ENCODE peak calls at places on chromosomes 11 and 22, in four cellular contexts. Q is GM12878, Y is ovary, Z is heart left ventricle. E is an unnamed sample.

GRCh38 chr11:110356769-110357671 is 60.6 kb upstream of the RDX start:
- DNase-seq in Q (no peak), Y (no peak), Z (no peak), E (no peak)

GRCh38 chr11:132220464-132220863 is 850.0 kb downstream of the NTM start:
- DNase-seq in Y (no peak), Q (no peak), Z (no peak), E (no peak)

GRCh38 chr11:103792981-103793468 is 243.4 kb upstream of the DDI1 start:
- DNase-seq in Q (no peak), Z (no peak), Y (peak), E (no peak)

GRCh38 chr11:119323532-119324033 is 6.7 kb upstream of the MCAM start:
- DNase-seq in Z (no peak), Y (peak), Q (peak), E (no peak)

GRCh38 chr22:16989915-16990314 is 18.1 kb downstream of the GAB4 start:
- DNase-seq in Z (no peak), Y (no peak), Q (no peak), E (no peak)

GRCh38 chr11:65500262-65501004 is 1.6 kb downstream of the MALAT1 start:
- DNase-seq in Z (no peak), Y (peak), Q (no peak), E (no peak)

GRCh38 chr11:129508163-129508562 is 132.5 kb downstream of the BARX2 start:
- DNase-seq in Y (no peak), Q (no peak), Z (no peak), E (no peak)

GRCh38 chr22:49664891-49665290 is 162.8 kb downstream of the BRD1 start:
- DNase-seq in Z (no peak), Q (no peak), Y (no peak), E (no peak)

GRCh38 chr11:61071880-61072279 is 30.4 kb upstream of the CD5 start:
- DNase-seq in Q (no peak), Y (peak), Z (no peak), E (no peak)

GRCh38 chr11:122663764-122664163 is 8.2 kb downstream of the UBASH3B start:
- DNase-seq in Y (no peak), Z (no peak), Q (no peak), E (no peak)

GRCh38 chr11:6238902-6239301 is at the start of gene CNGA4:
- DNase-seq in Y (no peak), Q (no peak), Z (no peak), E (no peak)

GRCh38 chr22:12601870-12602779 is 2925.9 kb upstream of the OR11H1 start:
- DNase-seq in Q (no peak), Z (peak), Y (peak), E (no peak)

GRCh38 chr11:18704698-18705097 is 6.1 kb downstream of the TMEM86A start:
- DNase-seq in Q (no peak), Z (no peak), Y (no peak), E (no peak)

GRCh38 chr11:18704045-18704645 is 5.6 kb downstream of the TMEM86A start:
- DNase-seq in Q (no peak), Z (no peak), Y (no peak), E (no peak)

GRCh38 chr11:18707811-18708340 is 9.3 kb downstream of the TMEM86A start:
- DNase-seq in Y (no peak), Q (no peak), Z (no peak), E (no peak)

GRCh38 chr11:18706330-18707243 is 8.0 kb downstream of the TMEM86A start:
- DNase-seq in Q (no peak), Z (no peak), Y (peak), E (no peak)

GRCh38 chr11:18705651-18706281 is 7.2 kb downstream of the TMEM86A start:
- DNase-seq in Q (no peak), Y (peak), Z (no peak), E (no peak)
- TF ChIP-seq POLR2A in Q (no peak), Y (no peak), Z (no peak), E (no peak)

GRCh38 chr11:62909107-62909894 is 11.9 kb downstream of the CHRM1 start:
- DNase-seq in Y (no peak), Q (no peak), Z (peak), E (no peak)
- TF ChIP-seq POLR2A in Y (no peak), Q (no peak), Z (no peak), E (no peak)

GRCh38 chr22:20123364-20124082 is 6.5 kb upstream of the TRMT2A start:
- DNase-seq in Q (no peak), Z (no peak), Y (no peak), E (no peak)

GRCh38 chr22:20126284-20127029 is 5.1 kb upstream of the ZDHHC8 start:
- DNase-seq in Q (no peak), Y (no peak), Z (no peak), E (no peak)

GRCh38 chr22:20125201-20126174 is 6.1 kb upstream of the ZDHHC8 start:
- DNase-seq in Q (no peak), Z (no peak), Y (no peak), E (no peak)

GRCh38 chr22:20121856-20122415 is 4.9 kb upstream of the TRMT2A start:
- DNase-seq in Q (no peak), Y (no peak), Z (peak), E (no peak)

GRCh38 chr22:20124083-20124787 is 7.2 kb upstream of the TRMT2A start:
- DNase-seq in Q (no peak), Z (no peak), Y (no peak), E (no peak)
- TF ChIP-seq POLR2A in Q (peak), Z (no peak), Y (no peak), E (no peak)

GRCh38 chr11:639324-639977 is 2.4 kb downstream of the DRD4 start:
- DNase-seq in Q (no peak), Z (no peak), Y (no peak), E (no peak)
- TF ChIP-seq POLR2A in Q (no peak), Z (no peak), Y (no peak), E (no peak)

GRCh38 chr11:7501894-7502293 is 11.9 kb upstream of the PPFIBP2 start:
- DNase-seq in Q (no peak), Y (no peak), Z (no peak), E (no peak)
- TF ChIP-seq POLR2A in Q (no peak), Y (no peak), Z (no peak), E (no peak)